ENCODE peak calls at places on chromosomes 16 and 17, in seven cellular contexts. R is A549, B is adrenal gland, L is stomach, F is IMR-90, O is GM12878, J is breast epithelium. N is an unnamed sample.

GRCh38 chr17:57714660-57715059 is 30.4 kb downstream of the CCDC182 start:
- DNase-seq in R (no peak), B (no peak), L (no peak), F (no peak), O (no peak), J (no peak), N (no peak)

GRCh38 chr17:35073183-35073790 is 9.8 kb upstream of the RFFL start:
- DNase-seq in R (no peak), B (no peak), L (no peak), F (no peak), O (no peak), J (no peak), N (no peak)

GRCh38 chr17:73612074-73612473 is 32.2 kb downstream of the SDK2 start:
- DNase-seq in R (no peak), B (no peak), L (no peak), F (no peak), O (no peak), J (no peak), N (no peak)

GRCh38 chr17:82924812-82925211 is 85.0 kb upstream of the ZNF750 start:
- DNase-seq in R (no peak), B (no peak), L (no peak), F (no peak), O (no peak), J (no peak), N (no peak)

GRCh38 chr17:45111838-45112237 is 20.5 kb downstream of the PLCD3 start:
- DNase-seq in R (no peak), B (no peak), L (no peak), F (no peak), O (no peak), J (no peak), N (no peak)

GRCh38 chr16:19180741-19181140 is 12.7 kb downstream of the SYT17 start:
- DNase-seq in R (no peak), B (no peak), L (no peak), F (no peak), O (no peak), J (no peak), N (no peak)

GRCh38 chr17:72691601-72692000 is 400.9 kb downstream of the SLC39A11 start:
- DNase-seq in R (no peak), B (no peak), L (no peak), F (peak; percentile 98), O (no peak), J (no peak), N (no peak)

GRCh38 chr17:29589524-29590260 is at the start of gene GIT1:
- DNase-seq in R (peak; percentile 92), B (peak; percentile 83), L (peak; percentile 90), F (peak; percentile 78), O (no peak), J (peak; percentile 79), N (peak; percentile 94)

GRCh38 chr16:440627-441026 is 15.2 kb downstream of the RAB11FIP3 start:
- DNase-seq in R (no peak), B (no peak), L (no peak), F (no peak), O (no peak), J (no peak), N (no peak)

GRCh38 chr16:81937305-81938038 is 73.8 kb downstream of the SDR42E1 start:
- DNase-seq in R (no peak), B (no peak), L (no peak), F (no peak), O (no peak), J (no peak), N (no peak)

GRCh38 chr16:81938331-81939163 is 72.7 kb downstream of the SDR42E1 start:
- DNase-seq in R (no peak), B (no peak), L (no peak), F (no peak), O (no peak), J (no peak), N (no peak)

GRCh38 chr16:81939164-81940067 is 71.9 kb downstream of the SDR42E1 start:
- DNase-seq in R (no peak), B (no peak), L (no peak), F (no peak), O (no peak), J (no peak), N (no peak)

GRCh38 chr16:81945665-81946064 is 65.6 kb downstream of the SDR42E1 start:
- DNase-seq in R (no peak), B (no peak), L (no peak), F (peak; percentile 12), O (no peak), J (no peak), N (no peak)

DNA sequence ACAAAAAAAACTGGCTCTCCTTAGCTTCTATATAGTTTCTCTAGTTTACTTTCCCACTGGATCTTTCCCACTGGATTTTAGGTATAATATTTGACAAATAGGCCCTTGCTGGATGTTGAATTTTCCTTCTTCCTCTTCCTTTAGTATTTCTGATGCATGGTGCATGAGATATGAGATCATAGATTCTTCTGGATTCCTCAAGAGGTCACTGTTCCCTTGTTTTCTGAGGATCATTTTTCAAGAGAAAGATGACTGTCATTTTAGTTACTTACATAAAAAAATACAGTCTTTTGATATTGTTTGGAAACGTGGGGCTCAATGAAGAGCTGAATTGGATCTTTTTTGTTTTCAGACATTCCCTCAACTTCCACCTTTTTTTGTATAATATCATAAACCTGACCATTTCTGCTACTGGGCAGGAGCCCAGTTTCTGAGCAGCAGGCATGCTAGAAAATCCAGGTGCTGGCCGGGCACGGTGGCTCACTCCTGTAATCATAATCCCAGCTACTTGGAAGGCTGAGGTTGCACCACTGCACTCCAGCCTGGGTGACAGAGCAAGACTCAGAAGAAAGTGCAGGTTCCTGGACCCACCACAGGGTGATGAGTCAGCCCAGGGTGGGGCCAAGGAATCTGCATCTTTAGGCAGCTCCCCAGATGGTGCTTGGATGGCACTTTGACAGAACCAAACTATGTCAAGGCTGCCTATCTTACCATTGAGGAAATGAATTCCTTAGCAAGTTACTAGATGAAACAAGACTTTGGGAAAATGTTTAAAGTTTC is 70.3 kb downstream of the SDR42E1 start:
- DNase-seq in R (peak; percentile 57), B (no peak), L (no peak), F (peak; percentile 64), O (no peak), J (no peak), N (no peak)
- TF ChIP-seq POLR2A in R (no peak), B (no peak), L (no peak), F (no peak), O (no peak), J (no peak), N (no peak)

DNA sequence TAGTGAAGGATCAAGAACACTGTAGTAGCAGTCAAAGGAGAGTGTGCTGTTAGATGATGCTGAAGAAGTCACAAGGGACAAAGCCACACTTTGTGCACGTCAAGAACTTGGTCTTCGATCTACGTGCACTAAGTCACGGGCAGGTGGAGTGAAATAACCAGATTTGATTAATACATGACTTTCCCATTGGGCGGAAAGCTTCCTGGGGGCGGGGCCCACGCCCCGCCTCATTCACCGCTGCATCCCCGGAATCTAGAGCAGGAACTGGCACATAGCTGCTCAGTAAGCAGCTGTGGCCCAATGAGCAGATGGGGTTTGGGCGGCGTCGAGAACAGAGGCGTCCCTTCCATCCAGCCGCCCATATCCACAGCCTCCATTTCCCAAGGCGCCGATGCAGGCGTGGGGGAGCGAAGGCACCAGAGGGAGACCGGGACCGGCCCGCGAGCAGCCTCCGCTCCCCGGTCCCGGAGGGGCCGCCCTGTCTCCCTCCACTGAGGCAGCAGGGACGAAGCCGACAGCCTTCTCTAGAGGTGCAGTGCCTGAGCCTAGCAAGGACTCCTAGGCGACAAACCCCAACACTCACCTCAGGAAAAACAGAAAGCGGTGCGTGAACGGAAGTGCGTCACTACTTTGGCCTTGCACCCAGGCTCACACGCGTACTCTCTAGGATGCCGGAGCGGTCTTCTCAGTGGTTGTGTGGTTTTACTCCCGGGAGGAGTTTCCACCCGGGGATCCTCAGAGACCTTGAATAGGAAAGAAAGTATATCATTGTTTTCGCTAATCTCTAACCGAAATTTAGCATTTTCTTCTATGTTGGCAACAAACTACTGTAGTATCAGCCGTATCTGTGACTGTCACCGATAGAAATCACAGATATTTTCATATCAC is 4.9 kb downstream of the ZNF19 start:
- DNase-seq in R (peak; percentile 84), B (peak; percentile 91), L (peak; percentile 89), F (peak; percentile 96), O (peak; percentile 82), J (peak; percentile 84), N (peak; percentile 87)
- TF ChIP-seq POLR2A in R (peak; percentile 52), B (peak; percentile 87), L (no peak), F (peak; percentile 96), O (peak; percentile 86), J (peak; percentile 37), N (peak; percentile 66)

GRCh38 chr16:11345040-11345862 is at the start of gene RMI2:
- DNase-seq in R (peak; percentile 99), B (peak; percentile 97), L (peak; percentile 98), F (peak; percentile 93), O (peak; percentile 77), J (peak; percentile 96), N (peak; percentile 98)
- TF ChIP-seq POLR2A in R (peak; percentile 35), B (no peak), L (no peak), F (no peak), O (peak; percentile 88), J (no peak), N (no peak)

GRCh38 chr17:64781394-64781793 is 119.3 kb upstream of the SMURF2 start:
- DNase-seq in R (no peak), B (peak; percentile 74), L (peak; percentile 67), F (no peak), O (no peak), J (peak; percentile 52), N (peak; percentile 73)
- TF ChIP-seq POLR2A in R (no peak), B (no peak), L (no peak), F (no peak), O (no peak), J (no peak), N (no peak)

GRCh38 chr17:41813699-41814124 is 908 bp downstream of the FKBP10 start:
- DNase-seq in R (no peak), B (no peak), L (no peak), F (no peak), O (no peak), J (no peak), N (no peak)

GRCh38 chr17:41812176-41813038 is at the start of gene FKBP10:
- DNase-seq in R (peak; percentile 94), B (peak; percentile 62), L (peak; percentile 39), F (peak; percentile 92), O (no peak), J (peak; percentile 36), N (peak; percentile 64)

GRCh38 chr17:41813039-41813680 is 356 bp downstream of the FKBP10 start:
- DNase-seq in R (peak; percentile 31), B (no peak), L (no peak), F (no peak), O (no peak), J (no peak), N (no peak)

GRCh38 chr17:41810659-41811548 is 845 bp downstream of the P3H4 start:
- DNase-seq in R (no peak), B (no peak), L (peak; percentile 30), F (no peak), O (no peak), J (no peak), N (no peak)

GRCh38 chr17:41811549-41812175 is at the start of gene P3H4:
- DNase-seq in R (peak; percentile 86), B (peak; percentile 72), L (peak; percentile 85), F (peak; percentile 80), O (no peak), J (peak; percentile 63), N (peak; percentile 92)
- TF ChIP-seq POLR2A in R (peak; percentile 47), B (peak; percentile 40), L (no peak), F (peak; percentile 30), O (no peak), J (no peak), N (peak; percentile 18)

N was measured in Peyer's patch.